ENCODE peak calls at places on chromosomes 12 and 14, in seven cellular contexts. H is BJ; L is stimulated activated naive CD8-positive, alpha-beta T cell treated with anti-CD3 and anti-CD28 coated beads, Interleukin-15, amount 100 ng/mL, for 72 hours; W is amniotic stem cell; I is stimulated activated CD4-positive, alpha-beta T cell treated with anti-CD3 and anti-CD28 coated beads, Interleukin-4, amount 100 ng/mL, for 24 hours; B is NCI-H1105 treated with DMSO at 0.1 percent for 48 hours; C is NCI-H2107. F is an unnamed sample.

GRCh38 chr12:53005215-53005985 is 856 bp upstream of the EIF4B start:
- DNase-seq in H (no peak), L (no peak), W (no peak), I (peak), B (no peak), C (no peak), F (no peak)

GRCh38 chr12:12902036-12902435 is 10.7 kb downstream of the GPRC5A start:
- DNase-seq in H (no peak), L (no peak), W (no peak), I (no peak), B (no peak), C (no peak), F (no peak)

GRCh38 chr12:31835276-31835882 is 106.6 kb upstream of the AMN1 start:
- DNase-seq in H (no peak), L (no peak), W (no peak), I (no peak), B (no peak), C (no peak), F (no peak)

GRCh38 chr12:20097561-20097960 is 270.8 kb upstream of the PDE3A start:
- DNase-seq in H (peak), L (no peak), W (peak), I (no peak), B (no peak), C (no peak), F (no peak)

GRCh38 chr12:92595663-92596062 is 107.1 kb upstream of the PLEKHG7 start:
- DNase-seq in H (no peak), L (no peak), W (no peak), I (no peak), B (no peak), C (no peak), F (no peak)

GRCh38 chr12:27999521-27999920 is 27.0 kb upstream of the PTHLH start:
- DNase-seq in H (no peak), L (no peak), W (no peak), I (no peak), B (no peak), C (no peak), F (no peak)

GRCh38 chr14:24366664-24367505 is 1.1 kb upstream of the NFATC4 start:
- DNase-seq in H (peak), L (peak), W (peak), I (no peak), B (peak), C (peak), F (peak)

GRCh38 chr12:52975820-52976573 is 27.1 kb downstream of the KRT18 start:
- DNase-seq in H (no peak), L (no peak), W (no peak), I (no peak), B (no peak), C (no peak), F (no peak)

GRCh38 chr12:91155990-91156389 is 26.6 kb downstream of the DCN start:
- DNase-seq in H (no peak), L (no peak), W (no peak), I (no peak), B (no peak), C (no peak), F (no peak)

GRCh38 chr12:70468741-70469140 is 102.7 kb downstream of the KCNMB4 start:
- DNase-seq in H (no peak), L (no peak), W (no peak), I (no peak), B (no peak), C (no peak), F (no peak)

GRCh38 chr14:94599656-94600004 is 12.6 kb upstream of the SERPINA3 start:
- DNase-seq in H (no peak), L (no peak), W (no peak), I (no peak), B (no peak), C (no peak), F (no peak)

GRCh38 chr14:32738206-32738871 is 200.3 kb upstream of the NPAS3 start:
- DNase-seq in H (no peak), L (no peak), W (no peak), I (no peak), B (peak), C (no peak), F (no peak)

GRCh38 chr12:62629971-62630739 is 163.5 kb downstream of the MON2 start:
- DNase-seq in H (no peak), L (no peak), W (no peak), I (no peak), B (peak), C (peak), F (no peak)

GRCh38 chr14:91885837-91886236 is 18.5 kb upstream of the TC2N start:
- DNase-seq in H (no peak), L (no peak), W (no peak), I (no peak), B (no peak), C (no peak), F (no peak)

GRCh38 chr14:63770187-63770807 is 42.4 kb upstream of the SGPP1 start:
- DNase-seq in H (peak), L (peak), W (peak), I (peak), B (no peak), C (no peak), F (peak)

GRCh38 chr12:55963760-55964159 is 2.1 kb downstream of the PMEL start:
- DNase-seq in H (no peak), L (no peak), W (no peak), I (no peak), B (no peak), C (no peak), F (no peak)

GRCh38 chr14:37232907-37233481 is 35.3 kb downstream of the MIPOL1 start:
- DNase-seq in H (no peak), L (no peak), W (no peak), I (no peak), B (peak), C (peak), F (peak)

GRCh38 chr14:102496955-102497744 is 12.4 kb downstream of the ANKRD9 start:
- DNase-seq in H (no peak), L (no peak), W (no peak), I (no peak), B (no peak), C (no peak), F (no peak)

GRCh38 chr12:74552201-74552600 is 14.6 kb downstream of the ATXN7L3B start:
- DNase-seq in H (no peak), L (no peak), W (no peak), I (no peak), B (no peak), C (no peak), F (no peak)

GRCh38 chr14:62126885-62127478 is 364.8 kb downstream of the SNAPC1 start:
- DNase-seq in H (no peak), L (no peak), W (peak), I (peak), B (peak), C (peak), F (peak)

GRCh38 chr14:106841701-106842100 is 1315.3 kb downstream of the TMEM121 start:
- DNase-seq in H (no peak), L (no peak), W (no peak), I (no peak), B (no peak), C (no peak), F (no peak)

GRCh38 chr12:52501490-52501889 is 8.4 kb upstream of the KRT6A start:
- DNase-seq in H (no peak), L (no peak), W (no peak), I (no peak), B (no peak), C (no peak), F (no peak)

GRCh38 chr12:88895634-88896033 is 315.4 kb upstream of the KITLG start:
- DNase-seq in H (no peak), L (no peak), W (no peak), I (no peak), B (no peak), C (no peak), F (no peak)

GRCh38 chr12:52370906-52371608 is 3.8 kb upstream of the KRT85 start:
- DNase-seq in H (peak), L (no peak), W (peak), I (no peak), B (no peak), C (no peak), F (peak)

GRCh38 chr14:68941820-68942219 is 37.3 kb downstream of the ACTN1 start:
- DNase-seq in H (peak), L (no peak), W (peak), I (no peak), B (no peak), C (no peak), F (no peak)

GRCh38 chr12:127550271-127550670 is 716.7 kb upstream of the TMEM132C start:
- DNase-seq in H (peak), L (no peak), W (no peak), I (no peak), B (no peak), C (no peak), F (no peak)

F was measured in globus pallidus.